ENCODE peak calls at places on chromosomes 2 and 18, in ten cellular contexts. I is left ventricle myocardium superior, K is AML-193, P is Ammon's horn, Q is Panc1, B is EL, G is HEK293T, X is HuH-7.5, W is PC-3, N is endothelial cell of umbilical vein. S is an unnamed sample.

GRCh38 chr2:230443540-230443939 is 27.5 kb downstream of the SP100 start:
- DNase-seq in I (no peak), K (no peak), P (no peak), Q (no peak), B (peak; percentile 81), G (no peak), X (no peak), W (peak; percentile 64), N (peak; percentile 6), S (no peak)

GRCh38 chr2:14634885-14635871 is 2.7 kb downstream of the LRATD1 start:
- DNase-seq in I (peak; percentile 72), K (no peak), P (peak; percentile 69), Q (no peak), B (peak; percentile 47), G (peak; percentile 13), X (peak; percentile 8), W (peak; percentile 82), N (peak; percentile 22), S (peak; percentile 68)

GRCh38 chr2:200130762-200131166 is 175.4 kb downstream of the MAIP1 start:
- DNase-seq in I (no peak), K (no peak), P (no peak), Q (no peak), B (peak; percentile 11), G (no peak), X (no peak), W (peak; percentile 82), N (no peak), S (peak; percentile 31)

GRCh38 chr18:13641551-13642439 is 84.6 kb downstream of the FAM210A start:
- DNase-seq in I (peak; percentile 76), K (no peak), P (no peak), Q (no peak), B (no peak), G (no peak), X (no peak), W (no peak), N (peak; percentile 15), S (no peak)

GRCh38 chr2:22276696-22277095 is 1108.3 kb upstream of the KLHL29 start:
- DNase-seq in I (no peak), K (no peak), P (no peak), Q (no peak), B (no peak), G (no peak), X (no peak), W (no peak), N (no peak), S (no peak)

GRCh38 chr18:36296591-36297418 is 708 bp upstream of the FHOD3 start:
- DNase-seq in I (peak; percentile 72), K (no peak), P (peak; percentile 89), Q (no peak), B (peak; percentile 80), G (peak; percentile 93), X (peak; percentile 27), W (peak; percentile 48), N (peak; percentile 68), S (peak; percentile 71)

GRCh38 chr2:10588911-10589310 is 100.9 kb downstream of the NOL10 start:
- DNase-seq in I (no peak), K (no peak), P (no peak), Q (no peak), B (no peak), G (no peak), X (no peak), W (no peak), N (no peak), S (peak; percentile 49)

GRCh38 chr2:36707050-36707449 is 10.5 kb downstream of the VIT start:
- DNase-seq in I (peak; percentile 36), K (no peak), P (no peak), Q (no peak), B (peak; percentile 91), G (no peak), X (no peak), W (peak; percentile 66), N (no peak), S (peak; percentile 24)

GRCh38 chr2:76450024-76450475 is 739.3 kb upstream of the GCFC2 start:
- DNase-seq in I (no peak), K (no peak), P (no peak), Q (no peak), B (no peak), G (no peak), X (no peak), W (no peak), N (no peak), S (no peak)

GRCh38 chr2:238552226-238552625 is 125.5 kb downstream of the ASB1 start:
- DNase-seq in I (no peak), K (no peak), P (no peak), Q (no peak), B (no peak), G (no peak), X (no peak), W (no peak), N (no peak), S (no peak)

GRCh38 chr2:18719978-18720775 is 130.8 kb upstream of the NT5C1B start:
- DNase-seq in I (no peak), K (no peak), P (no peak), Q (no peak), B (peak; percentile 97), G (no peak), X (no peak), W (peak; percentile 82), N (peak; percentile 52), S (peak; percentile 76)

GRCh38 chr2:127137225-127137624 is 30.3 kb upstream of the BIN1 start:
- DNase-seq in I (no peak), K (no peak), P (no peak), Q (no peak), B (no peak), G (no peak), X (no peak), W (no peak), N (no peak), S (no peak)

GRCh38 chr2:128367601-128368359 is 49.1 kb upstream of the HS6ST1 start:
- DNase-seq in I (no peak), K (no peak), P (no peak), Q (no peak), B (no peak), G (no peak), X (no peak), W (no peak), N (no peak), S (no peak)

GRCh38 chr2:42510930-42511271 is 17.1 kb upstream of the KCNG3 start:
- DNase-seq in I (no peak), K (no peak), P (no peak), Q (no peak), B (no peak), G (no peak), X (no peak), W (no peak), N (no peak), S (no peak)

GRCh38 chr2:196959750-196960392 is 33.4 kb upstream of the PGAP1 start:
- DNase-seq in I (no peak), K (no peak), P (no peak), Q (no peak), B (no peak), G (no peak), X (peak; percentile 25), W (no peak), N (no peak), S (no peak)

GRCh38 chr18:48314694-48315093 is 94.5 kb downstream of the ZBTB7C start:
- DNase-seq in I (no peak), K (no peak), P (no peak), Q (no peak), B (no peak), G (no peak), X (no peak), W (no peak), N (no peak), S (no peak)

GRCh38 chr2:174247474-174248186 is 702 bp downstream of the OLA1 start:
- DNase-seq in I (no peak), K (no peak), P (peak; percentile 5), Q (no peak), B (peak; percentile 5), G (peak; percentile 14), X (peak; percentile 47), W (peak; percentile 27), N (peak; percentile 11), S (no peak)